ENCODE peak calls at places on chromosomes 1 and 21, in five cellular contexts. One of them, this sample, is unnamed.
A peak's percentile ranks its signal among the peaks of the same experiment; 100 is the strongest.

GRCh38 chr21:36799869-36800268 is 101.0 kb downstream of the SIM2 start:
- DNase-seq in HepG2: no peak
- DNase-seq in K562: no peak
- DNase-seq in H1: no peak
- DNase-seq in GM12878: no peak
- DNase-seq in this sample: no peak

GRCh38 chr1:15156807-15157380 is 3.3 kb downstream of the TMEM51 start:
- DNase-seq in GM12878: no peak
- DNase-seq in K562: no peak
- DNase-seq in H1: no peak
- DNase-seq in HepG2: no peak
- DNase-seq in this sample: no peak

GRCh38 chr1:55534565-55535091 is 319.5 kb upstream of the USP24 start:
- DNase-seq in K562: no peak
- DNase-seq in H1: no peak
- DNase-seq in GM12878: no peak
- DNase-seq in HepG2: peak; percentile 53
- DNase-seq in this sample: no peak

GRCh38 chr1:226975259-226975908 is 35.3 kb downstream of the COQ8A start:
- DNase-seq in GM12878: no peak
- DNase-seq in K562: no peak
- DNase-seq in H1: no peak
- DNase-seq in HepG2: no peak
- DNase-seq in this sample: no peak

GRCh38 chr1:37410815-37411214 is 63.6 kb upstream of the ZC3H12A start:
- DNase-seq in H1: no peak
- DNase-seq in K562: peak; percentile 63
- DNase-seq in GM12878: no peak
- DNase-seq in HepG2: peak; percentile 9
- DNase-seq in this sample: no peak

GRCh38 chr1:218347316-218347712 is 2.2 kb downstream of the TGFB2 start:
- DNase-seq in K562: no peak
- DNase-seq in HepG2: no peak
- DNase-seq in GM12878: no peak
- DNase-seq in H1: no peak
- DNase-seq in this sample: no peak

GRCh38 chr1:209648931-209649776 is 3.1 kb downstream of the LAMB3 start:
- DNase-seq in GM12878: no peak
- DNase-seq in K562: peak; percentile 65
- DNase-seq in HepG2: peak; percentile 13
- DNase-seq in H1: no peak
- DNase-seq in this sample: no peak

GRCh38 chr1:78491311-78492071 is 717 bp downstream of the PTGFR start:
- DNase-seq in HepG2: no peak
- DNase-seq in H1: no peak
- DNase-seq in GM12878: no peak
- DNase-seq in K562: no peak
- DNase-seq in this sample: peak; percentile 57

GRCh38 chr1:48776400-48777218 is at the start of gene BEND5:
- DNase-seq in K562: no peak
- DNase-seq in GM12878: no peak
- DNase-seq in HepG2: no peak
- DNase-seq in H1: peak; percentile 47
- DNase-seq in this sample: peak; percentile 94

GRCh38 chr1:167635233-167635648 is 5.2 kb downstream of the RCSD1 start:
- DNase-seq in HepG2: no peak
- DNase-seq in K562: peak; percentile 86
- DNase-seq in H1: no peak
- DNase-seq in GM12878: no peak
- DNase-seq in this sample: no peak

GRCh38 chr1:203090667-203091320 is 5.0 kb upstream of the MYOG start:
- DNase-seq in H1: no peak
- DNase-seq in K562: no peak
- DNase-seq in HepG2: no peak
- DNase-seq in GM12878: no peak
- DNase-seq in this sample: no peak

GRCh38 chr21:34820051-34820450 is 151.3 kb downstream of the CLIC6 start:
- DNase-seq in GM12878: no peak
- DNase-seq in HepG2: no peak
- DNase-seq in K562: peak; percentile 36
- DNase-seq in H1: no peak
- DNase-seq in this sample: no peak

GRCh38 chr1:67833595-67833926 is 294 bp upstream of the GNG12 start:
- DNase-seq in HepG2: no peak
- DNase-seq in H1: no peak
- DNase-seq in GM12878: no peak
- DNase-seq in K562: no peak
- DNase-seq in this sample: no peak

GRCh38 chr1:36626435-36626834 is 143.7 kb upstream of the CSF3R start:
- DNase-seq in HepG2: no peak
- DNase-seq in H1: no peak
- DNase-seq in K562: no peak
- DNase-seq in GM12878: no peak
- DNase-seq in this sample: no peak

GRCh38 chr1:9717193-9718005 is 65.9 kb downstream of the PIK3CD start:
- DNase-seq in HepG2: peak; percentile 93
- DNase-seq in GM12878: peak; percentile 39
- DNase-seq in H1: no peak
- DNase-seq in K562: peak; percentile 95
- DNase-seq in this sample: peak; percentile 65

GRCh38 chr1:12275370-12275769 is 45.5 kb downstream of the VPS13D start:
- DNase-seq in H1: peak; percentile 5
- DNase-seq in HepG2: peak; percentile 6
- DNase-seq in K562: peak; percentile 67
- DNase-seq in GM12878: no peak
- DNase-seq in this sample: peak; percentile 37

GRCh38 chr21:14382486-14382834 is 486 bp downstream of the HSPA13 start:
- DNase-seq in K562: no peak
- DNase-seq in GM12878: no peak
- DNase-seq in H1: no peak
- DNase-seq in HepG2: no peak
- DNase-seq in this sample: no peak

GRCh38 chr1:24383381-24383940 is 30.1 kb downstream of the STPG1 start:
- DNase-seq in HepG2: no peak
- DNase-seq in H1: no peak
- DNase-seq in K562: no peak
- DNase-seq in GM12878: no peak
- DNase-seq in this sample: no peak

GRCh38 chr21:31874817-31875216 is 2.0 kb downstream of the HUNK start:
- DNase-seq in GM12878: no peak
- DNase-seq in K562: no peak
- DNase-seq in HepG2: no peak
- DNase-seq in H1: no peak
- DNase-seq in this sample: no peak

GRCh38 chr1:94951509-94952208 is 24.7 kb upstream of the CNN3 start:
- DNase-seq in K562: no peak
- DNase-seq in HepG2: no peak
- DNase-seq in H1: no peak
- DNase-seq in GM12878: no peak
- DNase-seq in this sample: peak; percentile 51

GRCh38 chr1:30329802-30330557 is 393.4 kb downstream of the MATN1 start:
- DNase-seq in H1: no peak
- DNase-seq in K562: peak; percentile 41
- DNase-seq in GM12878: no peak
- DNase-seq in HepG2: no peak
- DNase-seq in this sample: no peak

GRCh38 chr1:155207578-155208405 is at the start of gene THBS3:
- DNase-seq in H1: no peak
- DNase-seq in GM12878: no peak
- DNase-seq in HepG2: no peak
- DNase-seq in K562: no peak
- DNase-seq in this sample: peak; percentile 73

GRCh38 chr1:34796990-34797389 is 4.2 kb downstream of the GJA4 start:
- DNase-seq in HepG2: no peak
- DNase-seq in H1: no peak
- DNase-seq in GM12878: peak; percentile 27
- DNase-seq in K562: no peak
- DNase-seq in this sample: no peak

GRCh38 chr1:160576430-160576829 is 2.9 kb downstream of the CD84 start:
- DNase-seq in HepG2: no peak
- DNase-seq in GM12878: no peak
- DNase-seq in K562: no peak
- DNase-seq in H1: no peak
- DNase-seq in this sample: no peak

GRCh38 chr21:42513985-42514882 is 582 bp downstream of the SLC37A1 start:
- DNase-seq in HepG2: no peak
- DNase-seq in H1: no peak
- DNase-seq in K562: no peak
- DNase-seq in GM12878: no peak
- DNase-seq in this sample: peak; percentile 74

GRCh38 chr1:21638531-21639341 is 30.4 kb downstream of the RAP1GAP start:
- DNase-seq in GM12878: no peak
- DNase-seq in K562: peak; percentile 86
- DNase-seq in HepG2: peak; percentile 62
- DNase-seq in H1: no peak
- DNase-seq in this sample: no peak

GRCh38 chr1:164473544-164473943 is 85.4 kb upstream of the PBX1 start:
- DNase-seq in K562: no peak
- DNase-seq in GM12878: no peak
- DNase-seq in HepG2: no peak
- DNase-seq in H1: no peak
- DNase-seq in this sample: no peak
- TF ChIP-seq SIN3A in K562: no peak
- TF ChIP-seq SIN3A in GM12878: no peak
- TF ChIP-seq SIN3A in HepG2: no peak
- TF ChIP-seq SIN3A in H1: no peak
- TF ChIP-seq SIN3A in this sample: no peak

GRCh38 chr1:53602376-53602775 is 136.6 kb downstream of the GLIS1 start:
- DNase-seq in GM12878: no peak
- DNase-seq in HepG2: no peak
- DNase-seq in H1: no peak
- DNase-seq in K562: no peak
- DNase-seq in this sample: no peak

GRCh38 chr1:53601867-53602266 is 137.1 kb downstream of the GLIS1 start:
- DNase-seq in K562: no peak
- DNase-seq in H1: no peak
- DNase-seq in HepG2: no peak
- DNase-seq in GM12878: no peak
- DNase-seq in this sample: no peak

GRCh38 chr1:53600486-53600885 is 138.5 kb downstream of the GLIS1 start:
- DNase-seq in GM12878: no peak
- DNase-seq in H1: no peak
- DNase-seq in HepG2: no peak
- DNase-seq in K562: no peak
- DNase-seq in this sample: no peak

GRCh38 chr1:53600001-53600400 is 139.0 kb downstream of the GLIS1 start:
- DNase-seq in K562: no peak
- DNase-seq in GM12878: no peak
- DNase-seq in HepG2: no peak
- DNase-seq in H1: no peak
- DNase-seq in this sample: no peak

DNA sequence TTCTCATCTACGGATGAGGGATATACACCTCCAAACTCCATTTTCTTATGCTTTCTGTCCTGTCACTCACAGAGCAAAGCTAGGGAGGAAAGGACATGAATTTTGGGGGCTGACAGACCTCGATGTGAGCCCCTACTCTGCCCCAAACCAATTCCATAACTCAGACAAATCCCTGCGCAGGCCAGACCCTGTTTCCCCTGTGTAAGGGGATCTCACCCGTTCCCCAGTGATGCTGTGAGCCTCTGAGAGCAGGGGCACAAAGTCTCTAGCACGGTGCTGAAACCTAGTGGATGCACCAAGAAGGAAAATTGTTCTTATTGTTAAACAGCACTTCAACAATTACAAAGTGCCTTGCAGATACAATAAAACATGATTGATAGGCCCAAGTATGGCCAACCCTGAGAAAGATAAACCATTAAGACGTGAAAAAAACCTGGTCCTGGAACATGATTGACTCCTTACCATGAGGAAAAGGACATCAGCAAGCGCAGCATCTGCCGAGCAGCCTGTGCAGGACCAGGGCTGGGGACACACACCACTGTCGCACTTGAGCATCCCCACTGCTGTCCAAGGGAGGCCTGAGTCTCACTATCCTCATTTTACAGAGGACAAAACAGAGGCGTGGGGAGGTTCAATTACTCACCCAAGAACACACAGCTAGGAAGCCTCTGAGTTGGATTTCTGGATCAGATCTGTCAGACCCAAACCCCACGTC is 137.8 kb downstream of the GLIS1 start:
- DNase-seq in H1: no peak
- DNase-seq in GM12878: no peak
- DNase-seq in K562: no peak
- DNase-seq in HepG2: no peak
- DNase-seq in this sample: no peak
- TF ChIP-seq RFX5 in H1: no peak
- TF ChIP-seq RFX5 in GM12878: no peak
- TF ChIP-seq RFX5 in K562: no peak
- TF ChIP-seq RFX5 in HepG2: no peak
- TF ChIP-seq RFX5 in this sample: no peak

DNA sequence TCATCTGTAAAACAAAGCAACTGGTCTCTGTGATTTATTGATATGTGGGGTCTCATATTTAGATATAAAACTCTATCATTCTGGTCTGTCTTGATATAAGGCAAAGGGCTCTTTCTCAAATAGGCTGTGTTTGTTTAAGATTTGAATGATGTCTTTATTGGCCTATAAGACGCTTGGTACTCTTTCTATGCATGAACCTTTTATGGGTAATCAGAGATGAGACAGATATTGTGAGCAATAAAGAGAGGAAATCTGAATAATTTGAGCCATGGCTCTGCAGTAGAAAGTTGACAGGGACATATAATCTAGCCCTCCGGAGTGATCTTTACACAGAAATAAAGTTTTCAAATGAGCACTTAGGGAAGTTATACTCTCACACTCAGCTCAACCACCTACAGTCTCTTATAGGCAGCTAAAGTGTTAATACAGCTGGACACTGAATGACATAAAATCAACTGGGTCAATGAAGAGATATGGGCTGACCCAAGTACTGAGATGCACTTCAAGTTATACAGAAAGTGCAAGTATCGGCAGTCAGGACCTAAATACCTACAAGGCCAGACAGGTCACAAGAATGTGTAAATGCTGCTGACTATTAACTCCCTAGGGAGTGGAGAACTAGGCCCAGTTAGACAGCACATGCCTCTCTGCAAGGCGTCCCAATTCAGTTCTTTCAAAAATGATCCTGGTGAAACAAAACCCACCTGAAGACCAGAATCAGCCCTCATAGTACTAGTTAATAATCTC is 111.0 kb downstream of the PTPN14 start:
- DNase-seq in K562: no peak
- DNase-seq in H1: no peak
- DNase-seq in HepG2: no peak
- DNase-seq in GM12878: no peak
- DNase-seq in this sample: no peak
- TF ChIP-seq SIN3A in K562: no peak
- TF ChIP-seq SIN3A in H1: no peak
- TF ChIP-seq SIN3A in HepG2: no peak
- TF ChIP-seq SIN3A in GM12878: no peak
- TF ChIP-seq SIN3A in this sample: no peak

DNA sequence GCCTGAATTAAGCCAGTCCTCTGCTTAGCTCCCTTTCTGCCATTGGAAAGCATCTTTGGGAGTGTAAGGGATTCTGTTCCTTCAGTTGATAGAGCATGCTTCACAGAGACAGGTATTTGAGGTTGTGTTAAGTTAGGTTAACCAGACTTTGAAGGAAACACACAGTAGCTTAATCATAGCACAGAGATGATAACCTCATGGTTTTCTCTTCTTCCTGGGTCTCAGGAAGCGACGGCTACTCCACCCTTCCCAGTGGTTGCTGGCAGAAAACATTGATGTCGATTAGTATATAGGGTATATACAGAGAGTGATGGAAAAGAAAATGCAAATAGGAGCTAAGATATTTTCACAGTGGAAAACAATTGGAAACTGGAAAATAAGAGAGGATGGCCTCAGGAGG is 42.0 kb downstream of the S1PR1 start:
- DNase-seq in K562: no peak
- DNase-seq in H1: no peak
- DNase-seq in HepG2: no peak
- DNase-seq in GM12878: no peak
- DNase-seq in this sample: no peak
- TF ChIP-seq RFX5 in K562: no peak
- TF ChIP-seq RFX5 in H1: no peak
- TF ChIP-seq RFX5 in HepG2: no peak
- TF ChIP-seq RFX5 in GM12878: no peak
- TF ChIP-seq RFX5 in this sample: no peak

This sample was measured in SK-N-SH.